ENCODE peak calls at places on chromosomes 16 and 17, in nine cellular contexts. U is pancreas, N is lower lobe of right lung, V is endodermal cell, H is GM23338, L is thoracic aorta, K is substantia nigra, M is esophagus squamous epithelium, D is endothelial cell of umbilical vein. G is an unnamed sample.
A peak's percentile ranks its signal among the peaks of the same experiment; 100 is the strongest.

GRCh38 chr16:88309174-88309904 is 73.4 kb upstream of the ZNF469 start:
- DNase-seq in U (peak; percentile 30), L (no peak), H (no peak), N (no peak), K (no peak), M (no peak), V (no peak), D (no peak), G (no peak)

GRCh38 chr17:50950002-50950877 is 84.1 kb upstream of the TOB1 start:
- DNase-seq in L (peak; percentile 56), H (peak; percentile 80), D (peak; percentile 58), M (peak; percentile 31), K (peak; percentile 66), U (peak; percentile 85), N (peak; percentile 83), V (peak; percentile 96), G (peak; percentile 92)

GRCh38 chr16:19396555-19397011 is 21.1 kb upstream of the TMC5 start:
- DNase-seq in U (no peak), V (no peak), N (peak; percentile 52), H (no peak), M (no peak), D (no peak), L (no peak), K (no peak), G (no peak)

GRCh38 chr17:46772013-46772878 is 46.2 kb downstream of the WNT3 start:
- DNase-seq in L (no peak), H (peak; percentile 95), K (no peak), N (peak; percentile 71), D (peak; percentile 16), V (peak; percentile 97), M (no peak), U (peak; percentile 71), G (no peak)

GRCh38 chr16:50023626-50024025 is 1.4 kb upstream of the CNEP1R1 start:
- DNase-seq in M (no peak), V (no peak), N (no peak), D (no peak), K (no peak), L (no peak), H (no peak), U (no peak), G (no peak)

GRCh38 chr16:65176603-65177002 is 54.7 kb upstream of the CDH11 start:
- DNase-seq in V (no peak), L (no peak), M (no peak), N (no peak), K (no peak), D (no peak), U (no peak), H (no peak), G (no peak)

GRCh38 chr17:46003907-46004748 is 5.1 kb downstream of the STH start:
- DNase-seq in H (no peak), U (peak; percentile 93), V (no peak), D (no peak), L (no peak), M (no peak), N (no peak), K (peak; percentile 70), G (no peak)

GRCh38 chr16:31876955-31877828 is 3.6 kb downstream of the ZNF267 start:
- DNase-seq in K (no peak), U (no peak), H (no peak), V (no peak), L (no peak), N (no peak), M (no peak), D (peak; percentile 83), G (no peak)

GRCh38 chr16:13811834-13812233 is 108.1 kb upstream of the ERCC4 start:
- DNase-seq in U (no peak), K (no peak), M (no peak), H (no peak), V (no peak), L (no peak), D (no peak), N (no peak), G (no peak)

GRCh38 chr16:89822188-89823086 is 5.8 kb upstream of the SPIRE2 start:
- DNase-seq in N (no peak), U (no peak), L (no peak), V (no peak), D (no peak), K (no peak), H (no peak), M (no peak), G (no peak)

GRCh38 chr16:9823510-9823909 is 358.7 kb downstream of the GRIN2A start:
- DNase-seq in M (no peak), K (no peak), H (no peak), U (no peak), D (no peak), N (no peak), V (no peak), L (no peak), G (no peak)

GRCh38 chr17:36980281-36980761 is 31.6 kb downstream of the AATF start:
- DNase-seq in U (no peak), N (no peak), K (no peak), D (peak; percentile 65), V (no peak), H (peak; percentile 9), M (no peak), L (no peak), G (no peak)
- H3K27ac ChIP-seq in U (no peak overlapping the region), N (no peak overlapping the region), K (no peak overlapping the region), D (peak overlapping the region; percentile 25), V (no peak overlapping the region), H (no peak overlapping the region), M (no peak overlapping the region), L (no peak overlapping the region), G (no peak overlapping the region)

GRCh38 chr16:5015887-5016286 is 17.8 kb downstream of the NAGPA start:
- DNase-seq in K (no peak), L (no peak), V (no peak), M (no peak), N (no peak), U (no peak), H (no peak), D (no peak), G (no peak)
- H3K27ac ChIP-seq in K (peak overlapping the region; percentile 90), L (no peak overlapping the region), V (no peak overlapping the region), M (no peak overlapping the region), N (no peak overlapping the region), U (no peak overlapping the region), H (no peak overlapping the region), D (no peak overlapping the region), G (no peak overlapping the region)

DNA sequence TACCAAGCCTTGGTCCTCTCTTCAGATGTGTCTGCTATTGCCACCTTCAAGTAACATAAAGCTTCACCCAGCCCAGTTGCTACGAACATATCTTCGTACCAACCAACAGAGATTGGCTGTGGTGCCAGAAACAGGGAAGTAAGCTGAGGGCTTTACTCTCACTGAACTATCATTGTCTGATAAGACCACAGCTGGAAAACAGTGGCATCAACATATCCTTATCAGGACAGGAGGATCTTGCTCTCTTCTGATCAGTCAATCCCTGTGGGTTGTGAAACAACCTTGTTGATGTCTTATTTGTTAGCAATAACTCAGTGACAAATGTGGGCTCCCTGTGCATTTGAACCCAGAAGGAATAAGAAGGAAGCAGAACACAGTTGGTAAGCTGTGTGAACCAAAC is 446.3 kb upstream of the MAF start:
- DNase-seq in V (no peak), D (no peak), L (no peak), U (no peak), M (no peak), K (no peak), H (no peak), N (no peak), G (no peak)
- H3K27ac ChIP-seq in V (no peak overlapping the region), D (no peak overlapping the region), L (no peak overlapping the region), U (no peak overlapping the region), M (no peak overlapping the region), K (no peak overlapping the region), H (no peak overlapping the region), N (no peak overlapping the region), G (no peak overlapping the region)

GRCh38 chr16:46858151-46858550 is 26.0 kb upstream of the GPT2 start:
- DNase-seq in D (no peak), K (no peak), M (no peak), N (no peak), V (no peak), U (no peak), L (no peak), H (no peak), G (no peak)
- H3K27ac ChIP-seq in D (no peak overlapping the region), K (no peak overlapping the region), M (no peak overlapping the region), N (no peak overlapping the region), V (no peak overlapping the region), U (no peak overlapping the region), L (no peak overlapping the region), H (no peak overlapping the region), G (no peak overlapping the region)

GRCh38 chr17:82064433-82065192 is 991 bp downstream of the DUS1L start:
- DNase-seq in D (no peak), M (no peak), V (no peak), L (no peak), N (no peak), H (peak; percentile 24), K (no peak), U (no peak), G (no peak)
- H3K27ac ChIP-seq in D (no peak overlapping the region), M (peak overlapping the region; percentile 93), V (no peak overlapping the region), L (peak overlapping the region; percentile 69), N (peak overlapping the region; percentile 94), H (no peak overlapping the region), K (no peak overlapping the region), U (no peak overlapping the region), G (no peak overlapping the region)

G was measured in spleen.